ENCODE peak calls at places on chromosome 21, in six cellular contexts. I, E, N, A, G and O are unnamed samples.

GRCh38 chr21:36554411-36555157 is 74.7 kb upstream of the CLDN14 start:
- DNase-seq in E (no peak), G (no peak), A (no peak), I (no peak), N (no peak), O (no peak)

GRCh38 chr21:39004776-39005605 is 178.3 kb downstream of the PSMG1 start:
- DNase-seq in N (peak; percentile 35), I (peak; percentile 89), E (no peak), A (no peak), G (peak; percentile 75), O (peak; percentile 87)

GRCh38 chr21:37452222-37452621 is 85.6 kb downstream of the DYRK1A start:
- DNase-seq in A (peak; percentile 50), E (no peak), G (peak; percentile 97), N (no peak), I (no peak), O (no peak)

GRCh38 chr21:24594082-24594481 is 1013.2 kb downstream of the MRPL39 start:
- DNase-seq in I (no peak), A (no peak), E (no peak), N (no peak), G (no peak), O (no peak)

GRCh38 chr21:39150316-39150715 is 32.9 kb downstream of the PSMG1 start:
- DNase-seq in G (no peak), A (no peak), I (no peak), E (no peak), N (no peak), O (no peak)

GRCh38 chr21:28580585-28580984 is 412.1 kb downstream of the LTN1 start:
- DNase-seq in G (no peak), N (no peak), I (no peak), A (no peak), E (no peak), O (no peak)

GRCh38 chr21:43360441-43361126 is 66.3 kb downstream of the SIK1 start:
- DNase-seq in A (no peak), E (no peak), G (no peak), I (no peak), N (no peak), O (no peak)

GRCh38 chr21:30710499-30710898 is 8.1 kb downstream of the KRTAP21-3 start:
- DNase-seq in G (no peak), E (no peak), N (no peak), I (no peak), A (no peak), O (no peak)

GRCh38 chr21:37266515-37267221 is 466 bp downstream of the VPS26C start:
- DNase-seq in N (peak; percentile 54), G (peak; percentile 60), A (no peak), I (peak; percentile 89), E (no peak), O (peak; percentile 77)

GRCh38 chr21:31414601-31415000 is 70.5 kb upstream of the TIAM1 start:
- DNase-seq in E (no peak), G (no peak), I (no peak), N (no peak), A (no peak), O (no peak)

GRCh38 chr21:30146558-30147282 is 19.9 kb downstream of the CLDN17 start:
- DNase-seq in N (no peak), I (no peak), G (no peak), A (no peak), E (no peak), O (no peak)

GRCh38 chr21:42873096-42873495 is 6.2 kb downstream of the WDR4 start:
- DNase-seq in N (no peak), G (no peak), E (no peak), A (no peak), I (no peak), O (no peak)

GRCh38 chr21:33699277-33699676 is 57.0 kb downstream of the ITSN1 start:
- DNase-seq in E (no peak), G (no peak), N (no peak), A (no peak), I (no peak), O (no peak)

GRCh38 chr21:28922368-28922767 is 70.3 kb downstream of the LTN1 start:
- DNase-seq in G (no peak), I (no peak), A (no peak), N (no peak), E (no peak), O (no peak)

GRCh38 chr21:18023099-18023498 is 203.9 kb upstream of the C21orf91 start:
- DNase-seq in I (no peak), G (no peak), A (no peak), E (no peak), N (no peak), O (no peak)

GRCh38 chr21:41767606-41768370 is 936 bp upstream of the RIPK4 start:
- DNase-seq in E (no peak), I (peak; percentile 55), A (no peak), N (no peak), G (no peak), O (peak; percentile 33)

GRCh38 chr21:39775816-39776215 is 30.8 kb downstream of the IGSF5 start:
- DNase-seq in N (no peak), I (no peak), G (no peak), E (no peak), A (no peak), O (no peak)

GRCh38 chr21:45769239-45769758 is 125.8 kb downstream of the PCBP3 start:
- DNase-seq in N (no peak), I (no peak), E (no peak), A (no peak), G (no peak), O (no peak)

GRCh38 chr21:31530364-31530763 is 129.1 kb upstream of the SOD1 start:
- DNase-seq in N (no peak), E (no peak), I (no peak), A (no peak), G (no peak), O (no peak)

GRCh38 chr21:31873696-31874599 is 1.1 kb downstream of the HUNK start:
- DNase-seq in A (no peak), N (peak; percentile 72), E (peak; percentile 48), G (peak; percentile 28), I (peak; percentile 84), O (peak; percentile 72)

GRCh38 chr21:43598416-43599120 is 60.7 kb downstream of the HSF2BP start:
- DNase-seq in I (no peak), N (no peak), G (peak; percentile 87), A (peak; percentile 64), E (no peak), O (no peak)

GRCh38 chr21:26557106-26557505 is 16.0 kb downstream of the CYYR1 start:
- DNase-seq in N (no peak), I (no peak), G (no peak), E (no peak), A (no peak), O (no peak)

GRCh38 chr21:26351661-26352060 is 181.1 kb upstream of the APP start:
- DNase-seq in E (no peak), A (no peak), I (no peak), N (no peak), G (no peak), O (no peak)

GRCh38 chr21:45721656-45722055 is 78.1 kb downstream of the PCBP3 start:
- DNase-seq in E (no peak), G (no peak), A (no peak), I (no peak), N (no peak), O (no peak)

GRCh38 chr21:34029724-34030528 is 43.5 kb upstream of the MRPS6 start:
- DNase-seq in G (peak; percentile 78), E (peak; percentile 26), N (peak; percentile 36), A (no peak), I (no peak), O (no peak)

GRCh38 chr21:42252778-42253340 is 33.9 kb downstream of the ABCG1 start:
- DNase-seq in E (no peak), G (no peak), I (no peak), A (no peak), N (peak; percentile 57), O (no peak)

GRCh38 chr21:31343680-31344480 is at the start of gene TIAM1:
- DNase-seq in E (no peak), A (no peak), G (peak; percentile 58), N (peak; percentile 16), I (peak; percentile 88), O (peak; percentile 80)

GRCh38 chr21:25496825-25497482 is 110.3 kb downstream of the MRPL39 start:
- DNase-seq in N (no peak), I (no peak), E (no peak), A (no peak), G (no peak), O (no peak)

GRCh38 chr21:42297372-42297771 is 17.8 kb downstream of the TFF3 start:
- DNase-seq in N (no peak), I (no peak), E (no peak), A (no peak), G (no peak), O (no peak)

GRCh38 chr21:43311303-43311817 is 115.6 kb downstream of the SIK1 start:
- DNase-seq in A (no peak), I (no peak), E (no peak), G (no peak), N (peak; percentile 74), O (no peak)